ENCODE peak calls at places on chromosomes 16 and 17, in four cellular contexts. M is NB4; J is CD4-positive, alpha-beta T cell; C is brain microvascular endothelial cell. X is an unnamed sample.

GRCh38 chr17:80969674-80970043 is 22.0 kb upstream of the CHMP6 start:
- DNase-seq in J (no peak), M (no peak), C (no peak), X (no peak)

GRCh38 chr17:869567-870530 is 87.7 kb downstream of the MRM3 start:
- DNase-seq in M (peak), J (no peak), C (peak), X (peak)

GRCh38 chr17:61009619-61010018 is 332.0 kb downstream of the BCAS3 start:
- DNase-seq in J (no peak), M (no peak), C (peak), X (peak)

GRCh38 chr16:66335704-66336329 is 30.7 kb upstream of the CDH5 start:
- DNase-seq in J (no peak), C (peak), M (no peak), X (peak)

GRCh38 chr17:61490540-61490975 is 38.3 kb downstream of the TBX4 start:
- DNase-seq in C (peak), J (no peak), M (peak), X (peak)

GRCh38 chr16:72723781-72724180 is 324.1 kb downstream of the ZFHX3 start:
- DNase-seq in J (no peak), C (no peak), M (no peak), X (peak)

GRCh38 chr16:54633943-54634362 is 296.7 kb upstream of the IRX5 start:
- DNase-seq in C (no peak), J (no peak), M (peak), X (no peak)

GRCh38 chr17:69503711-69504110 is 89.2 kb downstream of the MAP2K6 start:
- DNase-seq in M (no peak), J (no peak), C (no peak), X (no peak)

GRCh38 chr17:28645576-28645939 is 600 bp upstream of the BLTP2 start:
- DNase-seq in J (no peak), C (no peak), M (no peak), X (no peak)

GRCh38 chr16:2954228-2954627 is 9.8 kb upstream of the KREMEN2 start:
- DNase-seq in C (no peak), M (no peak), J (no peak), X (no peak)

GRCh38 chr16:17397499-17397891 is 73.3 kb downstream of the XYLT1 start:
- DNase-seq in C (no peak), M (no peak), J (no peak), X (peak)

GRCh38 chr16:77897038-77897437 is 108.7 kb downstream of the VAT1L start:
- DNase-seq in C (no peak), M (peak), J (no peak), X (peak)

GRCh38 chr17:42548070-42548837 is 4.5 kb upstream of the HSD17B1 start:
- DNase-seq in J (peak), M (no peak), C (no peak), X (peak)

GRCh38 chr16:24890746-24891145 is 45.0 kb downstream of the SLC5A11 start:
- DNase-seq in M (no peak), J (no peak), C (no peak), X (no peak)

GRCh38 chr17:29572691-29573557 is 4.4 kb downstream of the TP53I13 start:
- DNase-seq in M (no peak), C (no peak), J (peak), X (peak)

GRCh38 chr17:35189291-35189690 is 4.9 kb downstream of the SLC35G3 start:
- DNase-seq in J (no peak), C (no peak), M (peak), X (peak)

GRCh38 chr16:17271687-17272086 is 199.1 kb downstream of the XYLT1 start:
- DNase-seq in C (no peak), M (no peak), J (no peak), X (no peak)

GRCh38 chr17:2967515-2967914 is 95.9 kb downstream of the OR1D5 start:
- DNase-seq in J (no peak), M (no peak), C (no peak), X (no peak)

GRCh38 chr16:67164599-67165061 is at the start of gene HSF4:
- DNase-seq in J (no peak), C (no peak), M (peak), X (peak)

GRCh38 chr16:67865318-67865717 is 7.5 kb upstream of the EDC4 start:
- DNase-seq in M (peak), J (no peak), C (peak), X (peak)

GRCh38 chr17:9272506-9272905 is 251.2 kb downstream of the NTN1 start:
- DNase-seq in M (no peak), J (no peak), C (no peak), X (peak)

GRCh38 chr17:608911-609882 is 105.4 kb downstream of the VPS53 start:
- DNase-seq in J (no peak), C (no peak), M (no peak), X (no peak)

GRCh38 chr16:9256196-9256595 is 164.8 kb downstream of the HAPSTR1 start:
- DNase-seq in J (no peak), M (peak), C (no peak), X (no peak)
- TF ChIP-seq CTCF in J (no peak), M (peak), C (peak), X (peak)

GRCh38 chr17:51850206-51850605 is 308.3 kb downstream of the CA10 start:
- DNase-seq in C (no peak), J (no peak), M (peak), X (no peak)
- TF ChIP-seq CTCF in C (peak), J (no peak), M (peak), X (no peak)

DNA sequence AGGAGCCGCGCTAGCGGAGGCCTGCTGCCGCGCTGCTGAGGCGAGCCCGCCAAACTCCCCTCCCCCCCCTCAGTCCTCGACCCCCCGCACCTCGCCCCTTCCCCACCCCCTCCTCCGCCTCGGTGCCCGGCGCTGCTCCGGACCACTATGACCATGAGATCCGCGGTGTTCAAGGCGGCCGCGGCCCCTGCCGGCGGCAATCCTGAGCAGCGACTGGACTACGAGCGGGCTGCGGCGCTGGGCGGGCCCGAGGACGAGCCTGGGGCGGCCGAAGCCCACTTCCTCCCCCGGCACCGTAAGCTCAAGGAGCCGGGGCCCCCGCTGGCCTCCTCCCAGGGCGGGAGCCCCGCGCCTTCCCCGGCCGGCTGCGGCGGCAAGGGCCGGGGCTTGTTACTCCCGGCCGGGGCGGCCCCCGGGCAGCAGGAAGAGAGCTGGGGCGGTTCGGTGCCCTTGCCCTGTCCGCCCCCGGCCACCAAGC is 734 bp downstream of the MSL1 start:
- DNase-seq in C (no peak), J (no peak), M (peak), X (peak)
- TF ChIP-seq CTCF in C (peak), J (no peak), M (no peak), X (peak)

GRCh38 chr17:31452101-31452500 is 60.6 kb downstream of the RAB11FIP4 start:
- DNase-seq in M (no peak), C (no peak), J (no peak), X (peak)

GRCh38 chr17:31457391-31458234 is 66.1 kb downstream of the RAB11FIP4 start:
- DNase-seq in J (no peak), M (no peak), C (no peak), X (no peak)

GRCh38 chr17:31452561-31453110 is 61.2 kb downstream of the RAB11FIP4 start:
- DNase-seq in J (no peak), M (no peak), C (no peak), X (no peak)

GRCh38 chr17:31456814-31457213 is 65.3 kb downstream of the RAB11FIP4 start:
- DNase-seq in M (no peak), J (no peak), C (no peak), X (no peak)

GRCh38 chr17:31453896-31454295 is 62.4 kb downstream of the RAB11FIP4 start:
- DNase-seq in C (no peak), M (no peak), J (no peak), X (no peak)
- TF ChIP-seq CTCF in C (no peak), M (no peak), J (no peak), X (no peak)

X was measured in cardiac fibroblast.